ENCODE peak calls at places on chromosomes 3 and 15, in nine cellular contexts. Y, O, E, B, X, T, Z, G and F are unnamed samples.

GRCh38 chr3:169509359-169509758 is 154.2 kb downstream of the MECOM start:
- DNase-seq in Y (no peak), O (no peak), E (no peak), B (peak; percentile 7), X (no peak), T (no peak), Z (no peak), G (no peak), F (no peak)

GRCh38 chr15:41233367-41233771 is 2.3 kb downstream of the CHP1 start:
- DNase-seq in Y (no peak), O (no peak), E (no peak), B (peak; percentile 5), X (no peak), T (no peak), Z (no peak), G (peak; percentile 59), F (no peak)

GRCh38 chr15:95025924-95026728 is 794.8 kb downstream of the MCTP2 start:
- DNase-seq in Y (peak; percentile 89), O (peak; percentile 51), E (no peak), B (peak; percentile 43), X (peak; percentile 39), T (peak; percentile 50), Z (no peak), G (peak; percentile 33), F (peak; percentile 55)

GRCh38 chr3:142240708-142241107 is 15.3 kb upstream of the GK5 start:
- DNase-seq in Y (no peak), O (no peak), E (no peak), B (no peak), X (no peak), T (no peak), Z (no peak), G (no peak), F (no peak)

GRCh38 chr3:3119393-3119851 is 7.3 kb upstream of the TRNT1 start:
- DNase-seq in Y (no peak), O (no peak), E (no peak), B (no peak), X (no peak), T (no peak), Z (no peak), G (no peak), F (no peak)

GRCh38 chr15:73886717-73887345 is 13.5 kb downstream of the TBC1D21 start:
- DNase-seq in Y (no peak), O (no peak), E (peak; percentile 11), B (no peak), X (no peak), T (no peak), Z (no peak), G (no peak), F (no peak)

GRCh38 chr3:56758539-56758981 is 43.2 kb downstream of the ARHGEF3 start:
- DNase-seq in Y (no peak), O (peak; percentile 85), E (no peak), B (peak; percentile 65), X (no peak), T (peak; percentile 46), Z (peak; percentile 43), G (peak; percentile 68), F (no peak)

GRCh38 chr3:23879485-23879884 is 37.3 kb downstream of the NKIRAS1 start:
- DNase-seq in Y (no peak), O (no peak), E (no peak), B (no peak), X (no peak), T (no peak), Z (no peak), G (no peak), F (no peak)

GRCh38 chr15:83396071-83396470 is 51.1 kb upstream of the SH3GL3 start:
- DNase-seq in Y (peak; percentile 84), O (no peak), E (no peak), B (no peak), X (no peak), T (no peak), Z (no peak), G (no peak), F (peak; percentile 72)

GRCh38 chr3:30752961-30753360 is 141.5 kb downstream of the GADL1 start:
- DNase-seq in Y (no peak), O (no peak), E (no peak), B (no peak), X (peak; percentile 64), T (peak; percentile 33), Z (no peak), G (peak; percentile 36), F (no peak)